ENCODE peak calls at places on chromosomes 7 and 10, in eight cellular contexts. E, D, J, I, O, R, P and U are unnamed samples. For H3K36me3, the result is how much of the 10 kb centered on the place peaks cover.

GRCh38 chr10:102413053-102413705 is 5.4 kb downstream of the PSD start:
- DNase-seq in E (no peak), D (no peak), J (no peak), I (no peak), O (no peak), R (no peak), P (no peak), U (no peak)

GRCh38 chr7:11207565-11207964 is 233.9 kb downstream of the PHF14 start:
- DNase-seq in E (no peak), D (no peak), J (no peak), I (no peak), O (no peak), R (no peak), P (no peak), U (no peak)

GRCh38 chr7:100584046-100584676 is 1.8 kb downstream of the LRCH4 start:
- DNase-seq in E (no peak), D (no peak), J (peak), I (no peak), O (no peak), R (peak), P (no peak), U (peak)

GRCh38 chr10:76839276-76839675 is 798.3 kb downstream of the KCNMA1 start:
- DNase-seq in E (no peak), D (no peak), J (no peak), I (no peak), O (no peak), R (no peak), P (no peak), U (no peak)

GRCh38 chr10:12042409-12042796 is 206 bp downstream of the UPF2 start:
- DNase-seq in E (peak), D (no peak), J (peak), I (peak), O (peak), R (peak), P (peak), U (no peak)

GRCh38 chr7:26348987-26349809 is 57.5 kb downstream of the SNX10 start:
- DNase-seq in E (no peak), D (no peak), J (no peak), I (no peak), O (no peak), R (no peak), P (peak), U (no peak)

GRCh38 chr10:59181668-59182067 is 5.2 kb downstream of the PHYHIPL start:
- DNase-seq in E (no peak), D (no peak), J (no peak), I (peak), O (peak), R (no peak), P (peak), U (peak)

GRCh38 chr7:41599760-41600159 is 103.1 kb downstream of the INHBA start:
- DNase-seq in E (no peak), D (no peak), J (no peak), I (no peak), O (no peak), R (no peak), P (no peak), U (no peak)

GRCh38 chr7:112358456-112358855 is 91.8 kb upstream of the IFRD1 start:
- DNase-seq in E (no peak), D (no peak), J (no peak), I (no peak), O (no peak), R (no peak), P (no peak), U (no peak)

GRCh38 chr7:45938626-45939302 is 17.7 kb upstream of the IGFBP3 start:
- DNase-seq in E (no peak), D (no peak), J (peak), I (peak), O (no peak), R (no peak), P (no peak), U (no peak)

GRCh38 chr7:12210179-12211053 is 678 bp upstream of the TMEM106B start:
- DNase-seq in E (peak), D (peak), J (no peak), I (no peak), O (peak), R (no peak), P (peak), U (no peak)

GRCh38 chr7:34672430-34672829 is 14.4 kb downstream of the NPSR1 start:
- DNase-seq in E (no peak), D (no peak), J (no peak), I (no peak), O (no peak), R (no peak), P (peak), U (no peak)

GRCh38 chr7:101390901-101391301 is 28.2 kb downstream of the COL26A1 start:
- DNase-seq in E (no peak), D (no peak), J (peak), I (peak), O (no peak), R (peak), P (no peak), U (no peak)

GRCh38 chr10:92993671-92994304 is 66.8 kb upstream of the CYP26C1 start:
- DNase-seq in E (no peak), D (no peak), J (no peak), I (no peak), O (no peak), R (no peak), P (peak), U (no peak)

GRCh38 chr10:97393034-97393573 is 8.0 kb downstream of the RRP12 start:
- DNase-seq in E (no peak), D (no peak), J (no peak), I (no peak), O (no peak), R (no peak), P (no peak), U (no peak)

GRCh38 chr7:2260820-2261219 is 18.8 kb downstream of the NUDT1 start:
- DNase-seq in E (peak), D (no peak), J (no peak), I (peak), O (peak), R (peak), P (no peak), U (no peak)

GRCh38 chr7:9453521-9453920 is 1020.1 kb downstream of the NXPH1 start:
- DNase-seq in E (no peak), D (no peak), J (no peak), I (no peak), O (no peak), R (no peak), P (peak), U (no peak)

GRCh38 chr7:159139202-159139601 is 5.5 kb downstream of the VIPR2 start:
- DNase-seq in E (peak), D (no peak), J (no peak), I (no peak), O (no peak), R (peak), P (no peak), U (no peak)

GRCh38 chr10:13528875-13529713 is at the start of gene BEND7:
- DNase-seq in E (peak), D (peak), J (peak), I (peak), O (peak), R (peak), P (peak), U (no peak)

GRCh38 chr7:55180821-55181542 is 162.2 kb downstream of the EGFR start:
- DNase-seq in E (peak), D (peak), J (no peak), I (no peak), O (no peak), R (no peak), P (no peak), U (no peak)

GRCh38 chr7:37782166-37782565 is 66.2 kb upstream of the NME8 start:
- DNase-seq in E (no peak), D (no peak), J (no peak), I (no peak), O (no peak), R (peak), P (no peak), U (no peak)

GRCh38 chr10:43324847-43325246 is 46.6 kb upstream of the FXYD4 start:
- DNase-seq in E (no peak), D (no peak), J (no peak), I (no peak), O (no peak), R (peak), P (no peak), U (no peak)

GRCh38 chr10:103184615-103185014 is 8.5 kb downstream of the NT5C2 start:
- DNase-seq in E (no peak), D (no peak), J (no peak), I (no peak), O (no peak), R (no peak), P (peak), U (no peak)

GRCh38 chr7:150406565-150407421 is 27.7 kb downstream of the ZNF775 start:
- DNase-seq in E (no peak), D (peak), J (peak), I (no peak), O (no peak), R (no peak), P (no peak), U (no peak)

GRCh38 chr7:105851064-105851463 is 25.3 kb downstream of the ATXN7L1 start:
- DNase-seq in E (no peak), D (no peak), J (no peak), I (no peak), O (no peak), R (no peak), P (no peak), U (no peak)

GRCh38 chr7:28329616-28330373 is 82.5 kb upstream of the CREB5 start:
- DNase-seq in E (no peak), D (no peak), J (no peak), I (peak), O (no peak), R (no peak), P (no peak), U (no peak)

GRCh38 chr7:28180364-28181147 is at the start of gene JAZF1:
- DNase-seq in E (peak), D (peak), J (peak), I (peak), O (peak), R (peak), P (peak), U (no peak)

GRCh38 chr10:50531388-50532077 is 92.2 kb downstream of the SGMS1 start:
- DNase-seq in E (no peak), D (no peak), J (peak), I (no peak), O (no peak), R (no peak), P (no peak), U (no peak)

GRCh38 chr10:49613882-49614241 is at the start of gene CHAT:
- DNase-seq in E (no peak), D (no peak), J (no peak), I (no peak), O (no peak), R (no peak), P (no peak), U (no peak)

GRCh38 chr10:114045738-114046458 is 2.2 kb downstream of the ADRB1 start:
- DNase-seq in E (no peak), D (no peak), J (no peak), I (no peak), O (no peak), R (no peak), P (no peak), U (no peak)

GRCh38 chr7:120272896-120273475 is at the start of gene KCND2:
- DNase-seq in E (no peak), D (no peak), J (no peak), I (peak), O (no peak), R (peak), P (no peak), U (no peak)

GRCh38 chr7:48511021-48511579 is 339.8 kb downstream of the ABCA13 start:
- DNase-seq in E (no peak), D (no peak), J (no peak), I (no peak), O (no peak), R (no peak), P (no peak), U (no peak)

GRCh38 chr10:18658301-18658991 is 785 bp upstream of the ARL5B start:
- DNase-seq in E (no peak), D (peak), J (peak), I (no peak), O (peak), R (no peak), P (peak), U (no peak)

GRCh38 chr10:69901623-69902505 is 100.2 kb downstream of the COL13A1 start:
- DNase-seq in E (peak), D (peak), J (peak), I (peak), O (peak), R (peak), P (peak), U (peak)

GRCh38 chr10:13784067-13784466 is 197.3 kb downstream of the PRPF18 start:
- DNase-seq in E (no peak), D (no peak), J (peak), I (no peak), O (no peak), R (no peak), P (peak), U (peak)

GRCh38 chr10:69804775-69805174 is 3.1 kb downstream of the COL13A1 start:
- DNase-seq in E (no peak), D (no peak), J (no peak), I (no peak), O (no peak), R (no peak), P (no peak), U (no peak)

GRCh38 chr10:117425908-117426566 is 50.8 kb upstream of the PDZD8 start:
- DNase-seq in E (no peak), D (no peak), J (no peak), I (no peak), O (no peak), R (no peak), P (no peak), U (no peak)

GRCh38 chr10:100479059-100479458 is 16.2 kb downstream of the WNT8B start:
- DNase-seq in E (no peak), D (no peak), J (no peak), I (no peak), O (no peak), R (no peak), P (no peak), U (no peak)

GRCh38 chr7:55964261-55964801 is at the start of gene NIPSNAP2:
- DNase-seq in E (peak), D (peak), J (peak), I (peak), O (peak), R (peak), P (peak), U (peak)

GRCh38 chr7:1230411-1231213 is 2.1 kb upstream of the UNCX start:
- DNase-seq in E (no peak), D (no peak), J (no peak), I (peak), O (no peak), R (peak), P (no peak), U (no peak)

GRCh38 chr10:71887767-71888166 is 36.7 kb upstream of the PSAP start:
- DNase-seq in E (no peak), D (no peak), J (no peak), I (no peak), O (no peak), R (no peak), P (no peak), U (no peak)
- H3K4me3 ChIP-seq in E (no peak), D (no peak), J (no peak), I (no peak), O (no peak), R (no peak), P (no peak), U (no peak)

GRCh38 chr7:80907612-80908011 is 11.2 kb downstream of the SEMA3C start:
- DNase-seq in E (no peak), D (no peak), J (no peak), I (no peak), O (no peak), R (no peak), P (no peak), U (no peak)
- H3K36me3 ChIP-seq in E (under half), D (under half), J (under half), I (under half), O (under half), R (under half), P (under half), U (under half)

GRCh38 chr7:8408871-8409270 is 24.5 kb upstream of the NXPH1 start:
- DNase-seq in E (no peak), D (no peak), J (no peak), I (no peak), O (no peak), R (no peak), P (no peak), U (no peak)

GRCh38 chr7:8413600-8413999 is 19.8 kb upstream of the NXPH1 start:
- DNase-seq in E (no peak), D (no peak), J (no peak), I (no peak), O (no peak), R (no peak), P (no peak), U (no peak)

DNA sequence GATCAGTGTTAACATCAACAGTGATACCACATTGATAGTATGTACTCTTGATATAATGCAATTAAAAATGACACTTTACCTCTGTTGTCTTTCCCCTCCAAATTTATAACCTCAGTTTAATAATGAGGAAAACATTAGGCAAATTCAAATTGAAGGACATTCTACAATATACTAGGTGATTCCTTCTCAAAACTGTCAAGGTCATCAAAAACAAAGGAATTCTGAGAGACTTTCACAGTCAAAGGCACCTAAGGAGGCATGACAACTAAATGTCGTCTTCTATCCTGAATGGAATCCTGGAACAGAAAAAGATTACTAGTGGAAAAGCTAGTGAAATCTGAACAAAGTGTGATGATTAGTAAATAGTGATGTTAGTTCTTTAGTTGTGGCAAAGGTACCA is 22.3 kb upstream of the NXPH1 start:
- DNase-seq in E (no peak), D (no peak), J (no peak), I (no peak), O (no peak), R (no peak), P (no peak), U (no peak)
- H3K27ac ChIP-seq in E (no peak), D (no peak), J (no peak), I (no peak), O (no peak), R (no peak), P (no peak), U (no peak)

GRCh38 chr7:125563964-125564529 is 634.4 kb upstream of the POT1 start:
- DNase-seq in E (no peak), D (no peak), J (peak), I (no peak), O (no peak), R (peak), P (no peak), U (peak)
- H3K4me3 ChIP-seq in E (no peak), D (no peak), J (peak), I (no peak), O (no peak), R (no peak), P (no peak), U (peak)

GRCh38 chr10:71753960-71754505 is 19.3 kb downstream of the VSIR start:
- DNase-seq in E (no peak), D (no peak), J (no peak), I (no peak), O (no peak), R (peak), P (no peak), U (no peak)

GRCh38 chr10:71755179-71755879 is 18.0 kb downstream of the VSIR start:
- DNase-seq in E (no peak), D (no peak), J (no peak), I (no peak), O (no peak), R (peak), P (no peak), U (no peak)

GRCh38 chr10:71754562-71754961 is 18.8 kb downstream of the VSIR start:
- DNase-seq in E (no peak), D (no peak), J (no peak), I (no peak), O (no peak), R (no peak), P (no peak), U (no peak)

GRCh38 chr10:71756441-71757191 is 16.7 kb downstream of the VSIR start:
- DNase-seq in E (no peak), D (no peak), J (no peak), I (no peak), O (no peak), R (no peak), P (no peak), U (no peak)

GRCh38 chr10:71757450-71757918 is 15.8 kb downstream of the VSIR start:
- DNase-seq in E (no peak), D (no peak), J (no peak), I (no peak), O (no peak), R (peak), P (peak), U (no peak)
- H3K36me3 ChIP-seq in E (under half), D (under half), J (under half), I (under half), O (under half), R (under half), P (under half), U (under half)

GRCh38 chr10:359762-360161 is 224.5 kb downstream of the ZMYND11 start:
- DNase-seq in E (no peak), D (no peak), J (no peak), I (no peak), O (no peak), R (no peak), P (no peak), U (no peak)
- H3K27ac ChIP-seq in E (no peak), D (no peak), J (no peak), I (no peak), O (no peak), R (no peak), P (no peak), U (no peak)

GRCh38 chr7:131505636-131506557 is 50.5 kb downstream of the PODXL start:
- DNase-seq in E (no peak), D (no peak), J (no peak), I (no peak), O (no peak), R (no peak), P (no peak), U (no peak)

GRCh38 chr7:131506597-131506996 is 49.8 kb downstream of the PODXL start:
- DNase-seq in E (peak), D (no peak), J (peak), I (no peak), O (no peak), R (peak), P (no peak), U (no peak)

GRCh38 chr7:131509781-131510180 is 46.6 kb downstream of the PODXL start:
- DNase-seq in E (no peak), D (no peak), J (no peak), I (no peak), O (no peak), R (no peak), P (no peak), U (no peak)

GRCh38 chr7:131509087-131509486 is 47.3 kb downstream of the PODXL start:
- DNase-seq in E (no peak), D (no peak), J (no peak), I (no peak), O (no peak), R (no peak), P (no peak), U (no peak)

GRCh38 chr7:131507592-131508331 is 48.7 kb downstream of the PODXL start:
- DNase-seq in E (peak), D (peak), J (peak), I (peak), O (peak), R (peak), P (peak), U (peak)
- H3K4me3 ChIP-seq in E (no peak), D (no peak), J (no peak), I (no peak), O (no peak), R (peak), P (no peak), U (no peak)

GRCh38 chr10:26739087-26739631 is 41.7 kb downstream of the PDSS1 start:
- DNase-seq in E (no peak), D (no peak), J (no peak), I (no peak), O (no peak), R (no peak), P (no peak), U (no peak)

GRCh38 chr10:26737730-26738129 is 40.2 kb downstream of the PDSS1 start:
- DNase-seq in E (no peak), D (no peak), J (no peak), I (no peak), O (no peak), R (no peak), P (peak), U (no peak)

GRCh38 chr10:26738354-26738753 is 40.9 kb downstream of the PDSS1 start:
- DNase-seq in E (no peak), D (no peak), J (no peak), I (no peak), O (no peak), R (no peak), P (no peak), U (no peak)

GRCh38 chr10:26743091-26743490 is 45.6 kb downstream of the PDSS1 start:
- DNase-seq in E (no peak), D (no peak), J (no peak), I (no peak), O (no peak), R (no peak), P (peak), U (no peak)

DNA sequence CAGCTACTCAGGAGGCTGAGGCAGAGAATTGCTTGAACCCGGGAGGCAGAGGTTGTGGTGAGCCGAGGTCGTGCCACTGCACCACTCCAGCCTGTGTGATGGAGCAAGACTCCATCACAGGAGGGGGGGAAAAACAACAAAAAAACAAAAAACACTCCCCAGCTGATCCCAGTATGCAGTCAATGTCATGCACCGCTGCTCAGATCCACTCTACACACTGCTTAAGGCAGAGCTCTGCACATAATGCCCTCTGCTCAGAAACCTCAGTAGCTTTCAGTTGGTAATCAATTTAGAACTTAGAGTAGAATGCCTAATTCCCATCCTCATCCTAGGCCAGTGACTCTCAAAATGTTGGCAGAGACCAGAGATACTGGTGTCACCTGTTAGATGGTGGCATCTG is 43.9 kb downstream of the PDSS1 start:
- DNase-seq in E (no peak), D (no peak), J (no peak), I (no peak), O (no peak), R (no peak), P (no peak), U (no peak)
- H3K36me3 ChIP-seq in E (under half), D (under half), J (half or more), I (under half), O (under half), R (under half), P (under half), U (under half)

GRCh38 chr7:90180649-90181048 is 26.4 kb downstream of the STEAP1 start:
- DNase-seq in E (no peak), D (no peak), J (no peak), I (no peak), O (no peak), R (no peak), P (no peak), U (no peak)
- H3K27ac ChIP-seq in E (no peak), D (no peak), J (no peak), I (no peak), O (no peak), R (no peak), P (no peak), U (no peak)